ENCODE peak calls at places on chromosomes 6 and 20, in ten cellular contexts. P, M, W, V, N, L, I, X, O and A are unnamed samples.

GRCh38 chr6:170137176-170137891 is 153.5 kb downstream of the DLL1 start:
- DNase-seq in M (no peak), L (no peak), P (no peak), X (peak), N (peak), W (no peak), V (no peak), O (no peak), I (peak), A (no peak)

GRCh38 chr6:160534050-160534696 is 129.9 kb downstream of the LPA start:
- DNase-seq in W (peak), V (peak), M (peak), O (peak), X (peak), L (peak), I (no peak), N (peak), P (peak), A (no peak)

GRCh38 chr6:107849325-107849724 is 25.2 kb upstream of the SCML4 start:
- DNase-seq in W (no peak), I (no peak), N (no peak), X (no peak), V (no peak), O (no peak), P (no peak), M (no peak), L (no peak), A (no peak)

GRCh38 chr6:113018351-113019151 is 671.4 kb downstream of the RFPL4B start:
- DNase-seq in P (no peak), X (peak), O (no peak), I (peak), L (peak), W (no peak), N (peak), M (peak), V (no peak), A (peak)

GRCh38 chr6:143745160-143746133 is 67.7 kb downstream of the PHACTR2 start:
- DNase-seq in L (peak), N (peak), M (peak), I (no peak), V (no peak), W (no peak), X (no peak), O (no peak), P (no peak), A (peak)

GRCh38 chr20:13839421-13840092 is 54.7 kb downstream of the NDUFAF5 start:
- DNase-seq in N (peak), I (peak), V (no peak), P (no peak), X (no peak), L (peak), O (no peak), M (peak), W (no peak), A (no peak)

GRCh38 chr6:157595768-157596167 is 214.8 kb downstream of the ZDHHC14 start:
- DNase-seq in X (no peak), I (no peak), P (no peak), O (no peak), M (no peak), W (no peak), V (no peak), N (no peak), L (no peak), A (no peak)

GRCh38 chr6:139392834-139393233 is 18.4 kb upstream of the CITED2 start:
- DNase-seq in V (peak), L (no peak), I (no peak), M (peak), X (no peak), O (no peak), P (no peak), W (no peak), N (peak), A (no peak)

GRCh38 chr20:17898548-17898994 is 70.0 kb downstream of the SNX5 start:
- DNase-seq in I (no peak), X (peak), V (peak), P (peak), N (peak), W (peak), L (peak), M (peak), O (peak), A (peak)

GRCh38 chr6:114998492-114998891 is 655.7 kb upstream of the HS3ST5 start:
- DNase-seq in V (no peak), I (no peak), M (no peak), X (no peak), L (no peak), O (no peak), P (no peak), N (no peak), W (no peak), A (no peak)

GRCh38 chr6:113998811-113999210 is 27.9 kb upstream of the HDAC2 start:
- DNase-seq in P (no peak), I (no peak), O (no peak), L (no peak), X (no peak), N (no peak), V (no peak), M (no peak), W (no peak), A (no peak)

GRCh38 chr6:31737315-31738047 is 1.2 kb upstream of the CLIC1 start:
- DNase-seq in P (no peak), W (no peak), V (peak), L (no peak), M (no peak), I (no peak), O (no peak), X (no peak), N (no peak), A (no peak)

GRCh38 chr6:142171351-142171750 is 24.3 kb downstream of the VTA1 start:
- DNase-seq in P (no peak), X (no peak), W (no peak), N (no peak), I (no peak), M (no peak), O (no peak), L (no peak), V (no peak), A (no peak)

GRCh38 chr6:107704377-107705013 is 119.6 kb downstream of the SCML4 start:
- DNase-seq in O (peak), L (peak), X (no peak), W (no peak), N (peak), M (peak), V (peak), I (no peak), P (no peak), A (peak)

GRCh38 chr6:101402618-101403002 is 9.1 kb downstream of the GRIK2 start:
- DNase-seq in M (no peak), O (no peak), W (no peak), L (no peak), N (peak), P (no peak), V (no peak), I (no peak), X (no peak), A (no peak)

GRCh38 chr6:34493344-34493743 is 27.5 kb downstream of the PACSIN1 start:
- DNase-seq in V (no peak), I (no peak), P (no peak), M (no peak), L (no peak), W (no peak), N (no peak), X (no peak), O (no peak), A (no peak)

GRCh38 chr20:61512475-61512874 is 260.4 kb downstream of the CDH4 start:
- DNase-seq in M (no peak), O (no peak), I (no peak), P (no peak), V (no peak), N (no peak), L (no peak), X (no peak), W (no peak), A (no peak)

GRCh38 chr20:4026093-4026601 is 10.8 kb upstream of the RNF24 start:
- DNase-seq in O (no peak), M (peak), P (no peak), V (no peak), X (no peak), W (no peak), I (peak), L (peak), N (peak), A (peak)

GRCh38 chr6:152863618-152864326 is 113.2 kb downstream of the VIP start:
- DNase-seq in P (peak), V (peak), N (peak), L (peak), W (peak), O (peak), M (peak), X (peak), I (peak), A (peak)

GRCh38 chr6:144195671-144196070 is 45.4 kb downstream of the STX11 start:
- DNase-seq in I (no peak), X (no peak), V (no peak), O (no peak), L (peak), M (peak), P (no peak), N (no peak), W (no peak), A (no peak)

GRCh38 chr6:43702522-43703440 is 15.2 kb upstream of the MRPS18A start:
- DNase-seq in L (peak), N (peak), I (peak), V (peak), M (peak), O (peak), P (peak), W (no peak), X (peak), A (peak)

GRCh38 chr20:24729896-24730605 is 219.0 kb upstream of the CST7 start:
- DNase-seq in X (no peak), M (no peak), P (no peak), L (no peak), W (no peak), I (no peak), N (no peak), O (no peak), V (no peak), A (no peak)

GRCh38 chr20:24732076-24732475 is 217.0 kb upstream of the CST7 start:
- DNase-seq in O (no peak), V (no peak), P (no peak), L (no peak), M (no peak), W (no peak), X (no peak), N (no peak), I (no peak), A (no peak)

GRCh38 chr20:24731312-24731711 is 217.8 kb upstream of the CST7 start:
- DNase-seq in O (no peak), N (no peak), M (no peak), V (no peak), L (no peak), W (no peak), P (no peak), X (no peak), I (no peak), A (no peak)

GRCh38 chr20:24732599-24732998 is 216.5 kb upstream of the CST7 start:
- DNase-seq in X (no peak), N (no peak), V (no peak), W (no peak), M (no peak), P (no peak), L (no peak), O (no peak), I (no peak), A (no peak)

GRCh38 chr20:24730750-24731149 is 218.3 kb upstream of the CST7 start:
- DNase-seq in M (no peak), L (no peak), W (no peak), I (no peak), N (no peak), O (no peak), X (no peak), P (no peak), V (no peak), A (no peak)
- H3K4me3 ChIP-seq in M (no peak), L (no peak), W (no peak), I (no peak), N (no peak), O (no peak), X (no peak), P (no peak), V (no peak), A (no peak)

DNA sequence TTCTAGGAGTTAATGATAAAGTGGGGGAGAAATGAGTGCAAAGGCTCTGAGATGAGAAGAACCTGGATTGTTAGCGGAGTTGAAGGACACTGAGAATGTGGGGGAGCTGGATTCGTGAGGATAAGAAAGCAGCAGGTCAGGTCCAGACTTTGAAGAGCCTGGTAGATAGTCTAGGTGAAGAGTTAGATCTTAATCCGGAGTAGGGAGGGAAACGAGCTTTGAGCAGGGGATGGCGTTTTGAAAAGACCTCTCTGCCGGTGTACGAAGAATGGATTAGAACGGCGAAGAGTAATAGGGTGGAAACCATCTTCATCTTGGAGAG is 487 bp upstream of the PHF20 start:
- DNase-seq in P (no peak), W (no peak), N (no peak), L (no peak), M (no peak), I (no peak), O (no peak), V (no peak), X (no peak), A (no peak)
- H3K4me3 ChIP-seq in P (peak), W (peak), N (peak), L (peak), M (no peak), I (peak), O (no peak), V (peak), X (no peak), A (peak)

GRCh38 chr20:51889466-51889865 is 87.1 kb upstream of the SALL4 start:
- DNase-seq in L (no peak), I (no peak), W (no peak), N (no peak), M (no peak), X (no peak), V (no peak), O (no peak), P (no peak), A (no peak)

GRCh38 chr20:51894619-51895018 is 92.3 kb upstream of the SALL4 start:
- DNase-seq in X (no peak), V (no peak), P (no peak), W (no peak), O (no peak), I (no peak), L (no peak), N (no peak), M (no peak), A (no peak)

GRCh38 chr20:51890003-51890402 is 87.7 kb upstream of the SALL4 start:
- DNase-seq in N (no peak), P (no peak), M (no peak), O (no peak), L (no peak), I (no peak), X (no peak), V (no peak), W (no peak), A (no peak)

GRCh38 chr20:51894201-51894600 is 91.9 kb upstream of the SALL4 start:
- DNase-seq in V (no peak), N (no peak), L (no peak), P (no peak), X (no peak), I (no peak), W (no peak), O (no peak), M (no peak), A (no peak)

DNA sequence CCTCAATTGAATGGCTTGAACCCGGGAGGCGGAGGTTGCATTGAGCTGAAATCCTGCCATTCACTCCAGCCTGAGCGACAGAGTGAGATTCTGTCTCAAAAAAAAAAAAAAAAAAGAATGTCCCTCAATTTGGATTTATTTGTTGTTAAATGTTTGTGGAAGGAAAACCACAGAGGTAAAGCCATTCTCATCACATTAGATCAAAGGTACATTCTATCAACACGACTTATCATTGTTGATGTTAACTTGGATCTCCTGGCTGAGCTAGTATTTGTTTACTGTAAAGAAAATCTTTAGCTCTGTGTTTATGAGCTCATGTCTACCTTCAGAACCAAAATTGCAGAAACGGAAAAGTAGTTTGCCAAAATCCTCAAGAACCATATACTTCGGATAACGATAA is 91.4 kb upstream of the SALL4 start:
- DNase-seq in I (no peak), P (no peak), W (no peak), L (no peak), O (no peak), V (no peak), X (no peak), N (no peak), M (no peak), A (no peak)
- H3K4me3 ChIP-seq in I (no peak), P (no peak), W (no peak), L (no peak), O (no peak), V (no peak), X (no peak), N (no peak), M (no peak), A (no peak)

DNA sequence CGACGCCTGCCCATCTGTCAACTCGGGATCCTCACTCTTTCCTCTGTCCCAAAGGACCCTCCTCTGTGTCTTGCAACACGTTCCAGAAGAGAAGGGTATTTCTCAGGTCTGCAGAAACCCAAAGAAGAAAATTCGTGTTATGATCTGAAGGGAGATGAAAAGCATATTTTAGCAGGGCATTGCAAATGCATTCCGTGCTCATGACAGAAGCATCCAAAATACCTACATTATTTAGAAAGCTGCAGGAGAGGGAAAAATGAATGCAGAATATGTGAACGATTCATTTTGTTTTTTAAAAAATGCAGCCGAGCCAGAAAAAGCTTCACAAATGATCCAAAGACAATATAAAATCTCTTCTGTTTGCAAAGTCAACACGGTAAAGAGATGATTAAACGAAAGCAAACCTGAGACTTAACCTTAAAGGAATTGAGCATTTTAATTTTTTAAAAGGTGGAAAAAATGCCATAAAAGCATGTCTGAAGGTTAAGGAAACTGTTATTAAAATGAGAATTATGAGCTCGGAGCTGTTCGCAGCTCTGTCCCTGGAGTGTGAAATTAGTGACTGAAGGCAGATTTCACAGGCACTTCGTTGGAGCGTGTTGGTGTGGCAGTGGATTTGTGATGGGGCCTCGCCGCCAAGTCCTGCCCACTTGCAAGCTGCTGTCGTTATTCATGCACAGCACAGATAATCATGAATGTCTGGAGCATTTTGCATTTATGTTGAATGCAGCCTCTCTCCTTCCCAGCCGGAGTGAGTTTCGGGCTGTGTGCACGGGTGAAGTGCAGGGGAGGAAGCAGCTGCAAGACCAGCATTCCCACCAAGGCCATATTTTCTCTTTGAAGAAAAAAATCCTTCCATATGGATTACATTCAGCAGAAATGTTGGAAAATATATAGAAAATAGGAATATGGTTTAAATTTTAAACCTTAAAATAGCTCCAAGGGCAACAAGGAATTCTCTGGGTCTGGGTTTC is 136.3 kb upstream of the SULF2 start:
- DNase-seq in L (no peak), X (no peak), V (no peak), N (no peak), I (no peak), O (no peak), M (peak), W (no peak), P (no peak), A (no peak)
- H3K4me3 ChIP-seq in L (no peak), X (no peak), V (no peak), N (no peak), I (no peak), O (no peak), M (peak), W (no peak), P (no peak), A (no peak)